ENCODE peak calls at places on chromosomes 13 and 19, in nine cellular contexts. Y is CD4-positive, CD25-positive, alpha-beta regulatory T cell; W is GM10248; M is left cardiac atrium; E is cerebellum; Z is H54; T is H9; U is stimulated activated CD4-positive, alpha-beta T cell treated with anti-CD3 and anti-CD28 coated beads, Interleukin-1b, Interleukin-23, amount 100 ng/mL, for 24 hours; B is MCF 10A. G is an unnamed sample.

GRCh38 chr19:11421607-11422098 is 2.5 kb upstream of the RGL3 start:
- DNase-seq in Y (peak), W (peak), M (peak), E (peak), Z (no peak), T (peak), U (no peak), B (no peak), G (peak)

GRCh38 chr13:41905600-41906254 is 55.2 kb downstream of the VWA8 start:
- DNase-seq in Y (peak), W (peak), M (no peak), E (no peak), Z (no peak), T (no peak), U (no peak), B (peak), G (peak)

GRCh38 chr19:18364826-18365528 is 21.0 kb upstream of the GDF15 start:
- DNase-seq in Y (no peak), W (no peak), M (peak), E (no peak), Z (peak), T (no peak), U (no peak), B (peak), G (no peak)

GRCh38 chr13:113565526-113566226 is 18.9 kb upstream of the TFDP1 start:
- DNase-seq in Y (no peak), W (no peak), M (no peak), E (no peak), Z (no peak), T (no peak), U (no peak), B (no peak), G (no peak)

GRCh38 chr13:114268344-114269280 is 12.8 kb upstream of the UPF3A start:
- DNase-seq in Y (peak), W (no peak), M (no peak), E (no peak), Z (no peak), T (no peak), U (no peak), B (no peak), G (no peak)

GRCh38 chr19:51687791-51688664 is 5.1 kb upstream of the SPACA6 start:
- DNase-seq in Y (no peak), W (peak), M (peak), E (peak), Z (no peak), T (peak), U (no peak), B (peak), G (no peak)

GRCh38 chr13:26562538-26562890 is 5.0 kb downstream of the WASF3 start:
- DNase-seq in Y (no peak), W (no peak), M (no peak), E (no peak), Z (no peak), T (no peak), U (no peak), B (no peak), G (no peak)

GRCh38 chr19:13953021-13953531 is 767 bp downstream of the DCAF15 start:
- DNase-seq in Y (no peak), W (no peak), M (no peak), E (peak), Z (peak), T (peak), U (no peak), B (peak), G (peak)

GRCh38 chr13:37617162-37617561 is 18.6 kb upstream of the POSTN start:
- DNase-seq in Y (no peak), W (no peak), M (no peak), E (no peak), Z (no peak), T (no peak), U (no peak), B (peak), G (no peak)

GRCh38 chr19:1027953-1028902 is 1.8 kb downstream of the CNN2 start:
- DNase-seq in Y (peak), W (peak), M (peak), E (no peak), Z (peak), T (peak), U (no peak), B (peak), G (peak)

GRCh38 chr13:46385946-46386345 is 1.1 kb downstream of the RUBCNL start:
- DNase-seq in Y (no peak), W (no peak), M (no peak), E (no peak), Z (no peak), T (peak), U (no peak), B (no peak), G (peak)

GRCh38 chr13:50732712-50733111 is 110.8 kb downstream of the DLEU7 start:
- DNase-seq in Y (no peak), W (no peak), M (no peak), E (no peak), Z (no peak), T (no peak), U (no peak), B (peak), G (no peak)

GRCh38 chr13:113495494-113496251 is 5.2 kb upstream of the DCUN1D2 start:
- DNase-seq in Y (peak), W (no peak), M (no peak), E (no peak), Z (no peak), T (peak), U (no peak), B (no peak), G (no peak)

GRCh38 chr19:13154241-13154778 is 4.1 kb downstream of the IER2 start:
- DNase-seq in Y (peak), W (peak), M (peak), E (no peak), Z (no peak), T (peak), U (no peak), B (peak), G (peak)

GRCh38 chr19:34998777-34999497 is 1.2 kb upstream of the GRAMD1A start:
- DNase-seq in Y (no peak), W (no peak), M (no peak), E (no peak), Z (no peak), T (peak), U (no peak), B (no peak), G (no peak)

GRCh38 chr19:1295169-1296012 is 9.7 kb downstream of the EFNA2 start:
- DNase-seq in Y (no peak), W (peak), M (no peak), E (no peak), Z (no peak), T (peak), U (no peak), B (no peak), G (peak)

GRCh38 chr13:32086791-32087441 is 55.3 kb downstream of the FRY start:
- DNase-seq in Y (no peak), W (no peak), M (no peak), E (no peak), Z (no peak), T (no peak), U (no peak), B (no peak), G (no peak)

GRCh38 chr19:29708553-29709439 is 6.3 kb downstream of the C19orf12 start:
- DNase-seq in Y (no peak), W (no peak), M (no peak), E (no peak), Z (no peak), T (no peak), U (no peak), B (no peak), G (no peak)

GRCh38 chr13:95643814-95644598 is 500 bp downstream of the DZIP1 start:
- DNase-seq in Y (no peak), W (peak), M (peak), E (peak), Z (peak), T (peak), U (no peak), B (peak), G (no peak)

GRCh38 chr19:35458821-35459391 is 10.8 kb downstream of the FFAR2 start:
- DNase-seq in Y (no peak), W (peak), M (no peak), E (no peak), Z (no peak), T (no peak), U (no peak), B (no peak), G (peak)

GRCh38 chr19:18419195-18419698 is at the start of gene SSBP4:
- DNase-seq in Y (peak), W (peak), M (peak), E (peak), Z (no peak), T (no peak), U (peak), B (peak), G (peak)

GRCh38 chr19:52963229-52963760 is 614 bp upstream of the ZNF816 start:
- DNase-seq in Y (no peak), W (peak), M (peak), E (no peak), Z (peak), T (peak), U (no peak), B (no peak), G (peak)

GRCh38 chr19:15266683-15267082 is 34.4 kb upstream of the EPHX3 start:
- DNase-seq in Y (no peak), W (no peak), M (no peak), E (peak), Z (no peak), T (no peak), U (no peak), B (no peak), G (no peak)

GRCh38 chr13:114089341-114089740 is 43.1 kb downstream of the RASA3 start:
- DNase-seq in Y (no peak), W (no peak), M (peak), E (no peak), Z (no peak), T (no peak), U (no peak), B (no peak), G (no peak)

GRCh38 chr13:113758651-113759524 is at the start of gene TMEM255B:
- DNase-seq in Y (peak), W (peak), M (peak), E (peak), Z (peak), T (peak), U (peak), B (peak), G (peak)

GRCh38 chr13:109789262-109789661 is 2.9 kb upstream of the IRS2 start:
- DNase-seq in Y (no peak), W (no peak), M (no peak), E (no peak), Z (no peak), T (no peak), U (no peak), B (peak), G (no peak)

GRCh38 chr19:34504273-34504808 is 22.8 kb downstream of the WTIP start:
- DNase-seq in Y (no peak), W (peak), M (no peak), E (no peak), Z (no peak), T (no peak), U (no peak), B (no peak), G (no peak)

GRCh38 chr13:27281420-27281819 is 10.8 kb downstream of the RASL11A start:
- DNase-seq in Y (no peak), W (no peak), M (no peak), E (no peak), Z (no peak), T (no peak), U (no peak), B (no peak), G (no peak)

GRCh38 chr13:29454931-29455481 is 140.5 kb downstream of the SLC7A1 start:
- DNase-seq in Y (peak), W (peak), M (no peak), E (no peak), Z (no peak), T (peak), U (no peak), B (peak), G (peak)

GRCh38 chr19:772730-773436 is 22.0 kb downstream of the MISP start:
- DNase-seq in Y (no peak), W (no peak), M (no peak), E (no peak), Z (no peak), T (peak), U (no peak), B (no peak), G (no peak)

GRCh38 chr13:95457294-95457693 is 95.2 kb upstream of the CLDN10 start:
- DNase-seq in Y (no peak), W (peak), M (no peak), E (no peak), Z (no peak), T (no peak), U (no peak), B (no peak), G (no peak)

GRCh38 chr13:114143806-114144605 is 11.6 kb upstream of the RASA3 start:
- DNase-seq in Y (peak), W (peak), M (no peak), E (no peak), Z (no peak), T (peak), U (no peak), B (no peak), G (peak)

GRCh38 chr13:98576963-98577822 is at the start of gene STK24:
- DNase-seq in Y (peak), W (peak), M (peak), E (peak), Z (peak), T (peak), U (peak), B (peak), G (peak)

GRCh38 chr19:46635920-46636761 is at the start of gene GNG8:
- DNase-seq in Y (peak), W (no peak), M (no peak), E (no peak), Z (no peak), T (no peak), U (no peak), B (no peak), G (no peak)

GRCh38 chr19:8494158-8494557 is 8.3 kb downstream of the PRAM1 start:
- DNase-seq in Y (no peak), W (no peak), M (no peak), E (no peak), Z (no peak), T (no peak), U (no peak), B (no peak), G (no peak)

GRCh38 chr13:107296804-107297203 is 728.9 kb upstream of the ARGLU1 start:
- DNase-seq in Y (no peak), W (no peak), M (no peak), E (no peak), Z (peak), T (no peak), U (no peak), B (peak), G (no peak)

GRCh38 chr13:86909318-86909717 is 761.9 kb upstream of the SLITRK5 start:
- DNase-seq in Y (no peak), W (no peak), M (no peak), E (no peak), Z (no peak), T (no peak), U (no peak), B (no peak), G (no peak)

GRCh38 chr13:43298799-43299198 is 275.4 kb downstream of the DNAJC15 start:
- DNase-seq in Y (no peak), W (no peak), M (no peak), E (no peak), Z (no peak), T (no peak), U (no peak), B (no peak), G (no peak)

G was measured in germinal center.